ENCODE peak calls at places on chromosomes 2 and 18, in six cellular contexts. M, Y, A, R, F and C are unnamed samples.

GRCh38 chr2:175187378-175187777 is 5.9 kb upstream of the ATP5MC3 start:
- DNase-seq in A (no peak), R (no peak), M (peak; percentile 66), F (no peak), Y (no peak), C (no peak)

GRCh38 chr2:189409647-189410046 is 31.6 kb upstream of the WDR75 start:
- DNase-seq in F (no peak), Y (no peak), R (no peak), M (no peak), A (no peak), C (no peak)

GRCh38 chr18:28175047-28175929 is 1.6 kb downstream of the CDH2 start:
- DNase-seq in A (no peak), F (no peak), M (peak; percentile 74), Y (no peak), R (no peak), C (peak; percentile 2)

GRCh38 chr2:224284134-224284946 is 117.6 kb downstream of the FAM124B start:
- DNase-seq in R (no peak), M (peak; percentile 73), F (no peak), A (peak; percentile 11), Y (no peak), C (no peak)

GRCh38 chr2:230691005-230691647 is 21.5 kb upstream of the CAB39 start:
- DNase-seq in R (no peak), M (peak; percentile 65), A (no peak), F (no peak), Y (no peak), C (no peak)

GRCh38 chr2:38650717-38651116 is 15.2 kb upstream of the GALM start:
- DNase-seq in M (no peak), A (no peak), R (no peak), Y (no peak), F (no peak), C (no peak)

GRCh38 chr2:46737577-46737976 is 178.0 kb downstream of the MCFD2 start:
- DNase-seq in R (no peak), Y (no peak), F (no peak), M (peak; percentile 90), A (no peak), C (no peak)

GRCh38 chr2:135685361-135685760 is 56.3 kb upstream of the UBXN4 start:
- DNase-seq in Y (no peak), F (no peak), M (no peak), R (no peak), A (no peak), C (no peak)

GRCh38 chr2:230666885-230667712 is 45.5 kb upstream of the CAB39 start:
- DNase-seq in Y (no peak), A (no peak), M (no peak), R (no peak), F (no peak), C (no peak)

GRCh38 chr2:174005801-174006419 is 40.7 kb upstream of the SP3 start:
- DNase-seq in M (no peak), R (no peak), A (no peak), Y (no peak), F (no peak), C (no peak)

GRCh38 chr2:64657416-64657815 is 3.7 kb upstream of the SERTAD2 start:
- DNase-seq in M (no peak), F (no peak), A (no peak), R (no peak), Y (no peak), C (no peak)

GRCh38 chr2:83103602-83104001 is 1355.5 kb downstream of the SUCLG1 start:
- DNase-seq in Y (no peak), M (no peak), F (no peak), R (no peak), A (no peak), C (no peak)

GRCh38 chr2:71603851-71604708 is 150.7 kb downstream of the DYSF start:
- DNase-seq in Y (no peak), M (no peak), R (no peak), F (peak; percentile 41), A (no peak), C (no peak)

GRCh38 chr2:129896226-129897100 is 83.0 kb upstream of the RAB6C start:
- DNase-seq in F (no peak), Y (no peak), M (no peak), A (no peak), R (no peak), C (no peak)

GRCh38 chr2:105569616-105570015 is 170.8 kb upstream of the FHL2 start:
- DNase-seq in A (no peak), Y (no peak), R (no peak), M (no peak), F (no peak), C (no peak)

GRCh38 chr2:126679314-126679713 is 23.4 kb downstream of the GYPC start:
- DNase-seq in M (no peak), F (no peak), R (no peak), A (no peak), Y (no peak), C (no peak)

GRCh38 chr18:49628119-49628518 is 66.3 kb downstream of the LIPG start:
- DNase-seq in R (no peak), A (no peak), Y (no peak), M (no peak), F (no peak), C (no peak)

GRCh38 chr2:39266139-39266805 is 22.5 kb upstream of the CDKL4 start:
- DNase-seq in M (no peak), F (no peak), R (no peak), Y (peak; percentile 53), A (no peak), C (no peak)

GRCh38 chr2:236178921-236179652 is 10.9 kb upstream of the GBX2 start:
- DNase-seq in F (no peak), A (no peak), M (no peak), Y (no peak), R (no peak), C (no peak)

GRCh38 chr18:31970617-31971016 is 27.7 kb upstream of the TRAPPC8 start:
- DNase-seq in Y (no peak), F (no peak), A (no peak), R (no peak), M (no peak), C (no peak)

DNA sequence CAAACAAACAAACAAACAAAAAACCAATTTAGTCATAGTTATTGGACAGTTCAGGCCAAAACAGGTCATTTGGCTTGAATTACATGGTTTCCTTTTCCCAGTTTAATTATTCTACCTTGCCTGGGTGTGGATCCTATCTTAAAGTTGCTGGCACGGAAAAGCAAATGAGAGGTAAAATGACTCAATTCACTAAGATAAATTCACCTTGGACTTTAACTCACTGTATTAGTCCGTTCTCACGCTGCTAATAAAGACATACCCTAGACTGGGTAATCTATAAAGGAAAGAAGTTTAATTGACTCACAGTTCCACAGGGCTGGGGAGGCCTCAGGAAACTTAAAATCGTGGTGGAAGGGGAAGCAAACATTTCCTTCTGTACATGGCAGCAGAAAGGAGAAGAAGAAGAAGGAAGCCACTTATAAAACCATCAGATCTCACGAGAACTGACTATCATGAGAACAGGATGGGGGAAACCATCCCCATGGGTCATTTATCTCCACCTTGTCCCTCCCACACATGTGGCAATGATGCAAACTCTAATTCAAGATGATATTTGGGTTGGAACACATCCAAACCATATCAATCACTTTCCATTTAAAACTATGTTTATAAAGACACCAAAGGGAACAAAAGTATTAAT is 22.5 kb upstream of the TRAPPC8 start:
- DNase-seq in F (no peak), A (no peak), Y (no peak), M (no peak), R (no peak), C (no peak)
- TF ChIP-seq POLR2A in F (no peak), A (no peak), Y (no peak), M (no peak), R (no peak), C (no peak)

GRCh38 chr18:61282926-61283325 is 50.3 kb upstream of the CDH20 start:
- DNase-seq in A (no peak), M (no peak), R (no peak), Y (no peak), F (no peak), C (no peak)
- TF ChIP-seq TAF1 in A (no peak), M (no peak), R (no peak), Y (no peak), F (no peak), C (no peak)

GRCh38 chr18:54717673-54718435 is 110.4 kb upstream of the RAB27B start:
- DNase-seq in A (no peak), M (no peak), F (peak; percentile 56), R (peak; percentile 20), Y (peak; percentile 16), C (peak; percentile 5)
- TF ChIP-seq POLR2AphosphoS5 in A (no peak), M (no peak), F (no peak), R (no peak), Y (no peak), C (no peak)

DNA sequence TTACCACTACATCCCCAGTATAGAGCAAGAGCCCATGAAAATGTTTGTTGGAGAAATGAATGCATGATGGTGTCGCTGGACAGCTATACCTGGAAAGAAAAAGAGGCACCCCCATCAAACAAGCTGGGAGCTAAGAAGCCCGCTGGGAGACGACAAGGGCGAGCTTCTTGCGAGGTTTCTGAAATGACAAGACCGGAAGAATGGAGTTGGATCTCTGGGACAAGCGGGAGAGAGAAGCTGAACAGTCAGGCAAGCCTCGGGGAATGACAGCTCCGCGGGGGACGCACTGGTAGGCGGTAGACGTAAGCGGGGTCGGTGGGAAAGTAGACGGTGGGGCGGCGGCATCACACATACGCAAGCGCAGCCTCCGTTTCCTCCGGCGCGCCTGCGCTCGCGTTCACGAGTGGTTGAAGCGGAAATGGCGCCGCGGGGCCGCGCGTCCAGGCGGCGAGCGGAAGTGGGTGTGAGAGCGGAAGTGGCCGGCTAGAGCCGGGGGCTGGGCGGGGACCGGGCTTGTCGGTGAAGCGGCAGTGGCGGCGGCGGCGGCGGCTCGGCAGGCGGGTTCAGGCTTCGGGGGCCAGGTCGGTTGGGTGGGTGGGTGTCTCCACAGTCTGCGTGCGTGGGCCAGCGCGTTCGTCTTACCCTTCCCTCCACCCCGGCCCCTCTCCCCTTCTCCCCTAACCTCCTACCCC is at the start of gene ARPC2:
- DNase-seq in R (peak; percentile 86), F (peak; percentile 91), M (peak; percentile 88), A (peak; percentile 89), Y (peak; percentile 75), C (peak; percentile 90)
- TF ChIP-seq POLR2A in R (peak; percentile 71), F (peak; percentile 79), M (peak; percentile 90), A (peak; percentile 82), Y (peak; percentile 81), C (peak; percentile 73)

DNA sequence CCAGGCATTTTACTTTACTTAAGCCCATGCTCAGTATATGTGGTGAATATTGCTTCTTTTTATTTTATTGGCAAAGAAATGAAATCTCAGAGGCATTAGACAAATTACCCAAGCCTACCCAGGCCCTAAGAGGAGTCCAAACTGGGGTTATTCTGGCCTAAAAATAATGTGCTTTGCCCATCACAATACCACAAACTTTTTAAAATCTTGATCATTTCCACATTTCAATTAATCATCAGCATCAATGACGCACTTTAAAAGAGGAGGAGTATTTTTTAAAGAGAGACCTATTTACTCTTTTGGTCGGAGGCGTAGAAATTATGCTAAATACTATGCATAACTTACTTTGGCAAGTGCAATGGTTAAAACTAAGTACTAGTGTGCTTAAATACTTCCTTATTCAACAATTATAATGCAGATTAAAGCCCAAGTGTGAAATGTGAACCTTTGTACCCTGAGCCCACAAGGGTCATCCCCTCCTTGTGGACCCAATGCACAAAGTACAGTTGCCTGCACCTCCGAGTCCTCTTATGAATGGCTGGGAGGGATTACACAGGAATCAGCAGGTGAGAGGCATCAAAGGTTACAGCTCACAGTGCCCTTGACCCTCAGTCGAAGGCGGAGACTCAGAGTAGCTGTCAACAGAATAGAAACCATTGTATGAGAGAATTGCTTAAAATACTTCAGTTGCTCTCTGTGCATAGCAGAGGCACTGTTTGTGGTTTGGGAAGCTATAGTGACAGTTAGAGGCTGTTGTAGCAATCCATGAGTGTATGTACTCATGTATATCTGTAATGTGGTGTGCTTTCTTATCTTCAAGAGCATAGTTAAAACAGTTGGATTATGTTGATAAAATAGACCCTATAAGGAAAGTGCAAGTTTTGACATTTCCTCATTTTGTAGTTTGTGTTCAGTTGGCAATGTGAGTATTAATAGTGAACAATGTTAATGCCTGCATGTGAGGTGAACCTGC is 151.7 kb upstream of the ITGA4 start:
- DNase-seq in F (no peak), M (peak; percentile 95), Y (peak; percentile 96), R (no peak), A (no peak), C (no peak)
- TF ChIP-seq TAF1 in F (no peak), M (no peak), Y (peak; percentile 77), R (peak; percentile 74), A (no peak), C (peak; percentile 66)